ENCODE peak calls at places on chromosomes 5 and 9, in nine cellular contexts. One of them, this sample, is unnamed.

GRCh38 chr5:139461698-139462097 is 845 bp downstream of the ECSCR start:
- DNase-seq in activated CD4-positive, alpha-beta T cell treated with anti-CD3 and anti-CD28 coated beads, Interleukin-2, amount 10 ng/mL, durations not matched to agents 24 days and 14 days: no peak
- DNase-seq in NCI-H1092 treated with DMSO at 0.1 percent for 48 hours: no peak
- DNase-seq in Peyer's patch: no peak
- DNase-seq in epithelial cell of proximal tubule: no peak
- DNase-seq in SJSA1: peak
- DNase-seq in stimulated activated CD8-positive, alpha-beta memory T cell treated with anti-CD3 and anti-CD28 coated beads, Interleukin-15, amount 100 ng/mL, for 24 hours: no peak
- DNase-seq in A172: peak
- DNase-seq in A549: no peak
- DNase-seq in this sample: no peak

GRCh38 chr5:80220268-80220897 is 35.5 kb downstream of the SERINC5 start:
- DNase-seq in epithelial cell of proximal tubule: no peak
- DNase-seq in Peyer's patch: no peak
- DNase-seq in A172: no peak
- DNase-seq in activated CD4-positive, alpha-beta T cell treated with anti-CD3 and anti-CD28 coated beads, Interleukin-2, amount 10 ng/mL, durations not matched to agents 24 days and 14 days: no peak
- DNase-seq in stimulated activated CD8-positive, alpha-beta memory T cell treated with anti-CD3 and anti-CD28 coated beads, Interleukin-15, amount 100 ng/mL, for 24 hours: no peak
- DNase-seq in SJSA1: no peak
- DNase-seq in A549: no peak
- DNase-seq in NCI-H1092 treated with DMSO at 0.1 percent for 48 hours: peak
- DNase-seq in this sample: no peak

GRCh38 chr5:81007637-81008027 is 47.5 kb downstream of the RASGRF2 start:
- DNase-seq in NCI-H1092 treated with DMSO at 0.1 percent for 48 hours: no peak
- DNase-seq in stimulated activated CD8-positive, alpha-beta memory T cell treated with anti-CD3 and anti-CD28 coated beads, Interleukin-15, amount 100 ng/mL, for 24 hours: no peak
- DNase-seq in A549: no peak
- DNase-seq in activated CD4-positive, alpha-beta T cell treated with anti-CD3 and anti-CD28 coated beads, Interleukin-2, amount 10 ng/mL, durations not matched to agents 24 days and 14 days: peak
- DNase-seq in SJSA1: no peak
- DNase-seq in A172: no peak
- DNase-seq in Peyer's patch: no peak
- DNase-seq in epithelial cell of proximal tubule: no peak
- DNase-seq in this sample: no peak

GRCh38 chr5:61817472-61818326 is 485.6 kb downstream of the ZSWIM6 start:
- DNase-seq in NCI-H1092 treated with DMSO at 0.1 percent for 48 hours: peak
- DNase-seq in epithelial cell of proximal tubule: peak
- DNase-seq in A549: peak
- DNase-seq in activated CD4-positive, alpha-beta T cell treated with anti-CD3 and anti-CD28 coated beads, Interleukin-2, amount 10 ng/mL, durations not matched to agents 24 days and 14 days: no peak
- DNase-seq in SJSA1: no peak
- DNase-seq in Peyer's patch: peak
- DNase-seq in A172: peak
- DNase-seq in stimulated activated CD8-positive, alpha-beta memory T cell treated with anti-CD3 and anti-CD28 coated beads, Interleukin-15, amount 100 ng/mL, for 24 hours: no peak
- DNase-seq in this sample: no peak

GRCh38 chr9:134175808-134176598 is 11.6 kb upstream of the RNU6ATAC start:
- DNase-seq in SJSA1: no peak
- DNase-seq in activated CD4-positive, alpha-beta T cell treated with anti-CD3 and anti-CD28 coated beads, Interleukin-2, amount 10 ng/mL, durations not matched to agents 24 days and 14 days: no peak
- DNase-seq in A172: no peak
- DNase-seq in epithelial cell of proximal tubule: no peak
- DNase-seq in Peyer's patch: peak
- DNase-seq in A549: no peak
- DNase-seq in stimulated activated CD8-positive, alpha-beta memory T cell treated with anti-CD3 and anti-CD28 coated beads, Interleukin-15, amount 100 ng/mL, for 24 hours: no peak
- DNase-seq in NCI-H1092 treated with DMSO at 0.1 percent for 48 hours: no peak
- DNase-seq in this sample: no peak

GRCh38 chr9:116070256-116070914 is 83.2 kb upstream of the PAPPA start:
- DNase-seq in A549: no peak
- DNase-seq in stimulated activated CD8-positive, alpha-beta memory T cell treated with anti-CD3 and anti-CD28 coated beads, Interleukin-15, amount 100 ng/mL, for 24 hours: no peak
- DNase-seq in Peyer's patch: no peak
- DNase-seq in SJSA1: no peak
- DNase-seq in epithelial cell of proximal tubule: no peak
- DNase-seq in activated CD4-positive, alpha-beta T cell treated with anti-CD3 and anti-CD28 coated beads, Interleukin-2, amount 10 ng/mL, durations not matched to agents 24 days and 14 days: no peak
- DNase-seq in NCI-H1092 treated with DMSO at 0.1 percent for 48 hours: no peak
- DNase-seq in A172: no peak
- DNase-seq in this sample: no peak

GRCh38 chr5:171630047-171630669 is 155.5 kb upstream of the SMIM23 start:
- DNase-seq in NCI-H1092 treated with DMSO at 0.1 percent for 48 hours: peak
- DNase-seq in SJSA1: peak
- DNase-seq in activated CD4-positive, alpha-beta T cell treated with anti-CD3 and anti-CD28 coated beads, Interleukin-2, amount 10 ng/mL, durations not matched to agents 24 days and 14 days: no peak
- DNase-seq in Peyer's patch: no peak
- DNase-seq in A172: no peak
- DNase-seq in stimulated activated CD8-positive, alpha-beta memory T cell treated with anti-CD3 and anti-CD28 coated beads, Interleukin-15, amount 100 ng/mL, for 24 hours: no peak
- DNase-seq in epithelial cell of proximal tubule: no peak
- DNase-seq in A549: peak
- DNase-seq in this sample: no peak

GRCh38 chr5:148186248-148187003 is 16.4 kb upstream of the SPINK6 start:
- DNase-seq in Peyer's patch: no peak
- DNase-seq in A172: peak
- DNase-seq in NCI-H1092 treated with DMSO at 0.1 percent for 48 hours: no peak
- DNase-seq in A549: no peak
- DNase-seq in SJSA1: no peak
- DNase-seq in epithelial cell of proximal tubule: peak
- DNase-seq in stimulated activated CD8-positive, alpha-beta memory T cell treated with anti-CD3 and anti-CD28 coated beads, Interleukin-15, amount 100 ng/mL, for 24 hours: no peak
- DNase-seq in activated CD4-positive, alpha-beta T cell treated with anti-CD3 and anti-CD28 coated beads, Interleukin-2, amount 10 ng/mL, durations not matched to agents 24 days and 14 days: peak
- DNase-seq in this sample: no peak

GRCh38 chr9:70805953-70806352 is 315.5 kb downstream of the TRPM3 start:
- DNase-seq in SJSA1: no peak
- DNase-seq in A549: no peak
- DNase-seq in NCI-H1092 treated with DMSO at 0.1 percent for 48 hours: no peak
- DNase-seq in stimulated activated CD8-positive, alpha-beta memory T cell treated with anti-CD3 and anti-CD28 coated beads, Interleukin-15, amount 100 ng/mL, for 24 hours: no peak
- DNase-seq in Peyer's patch: no peak
- DNase-seq in A172: no peak
- DNase-seq in activated CD4-positive, alpha-beta T cell treated with anti-CD3 and anti-CD28 coated beads, Interleukin-2, amount 10 ng/mL, durations not matched to agents 24 days and 14 days: no peak
- DNase-seq in epithelial cell of proximal tubule: no peak
- DNase-seq in this sample: no peak

GRCh38 chr5:82991678-82992323 is 85.4 kb downstream of the TMEM167A start:
- DNase-seq in A549: no peak
- DNase-seq in activated CD4-positive, alpha-beta T cell treated with anti-CD3 and anti-CD28 coated beads, Interleukin-2, amount 10 ng/mL, durations not matched to agents 24 days and 14 days: no peak
- DNase-seq in A172: peak
- DNase-seq in stimulated activated CD8-positive, alpha-beta memory T cell treated with anti-CD3 and anti-CD28 coated beads, Interleukin-15, amount 100 ng/mL, for 24 hours: no peak
- DNase-seq in SJSA1: peak
- DNase-seq in Peyer's patch: no peak
- DNase-seq in epithelial cell of proximal tubule: no peak
- DNase-seq in NCI-H1092 treated with DMSO at 0.1 percent for 48 hours: no peak
- DNase-seq in this sample: no peak

GRCh38 chr5:95664204-95664786 is 17.7 kb downstream of the RFESD start:
- DNase-seq in epithelial cell of proximal tubule: no peak
- DNase-seq in activated CD4-positive, alpha-beta T cell treated with anti-CD3 and anti-CD28 coated beads, Interleukin-2, amount 10 ng/mL, durations not matched to agents 24 days and 14 days: peak
- DNase-seq in Peyer's patch: peak
- DNase-seq in stimulated activated CD8-positive, alpha-beta memory T cell treated with anti-CD3 and anti-CD28 coated beads, Interleukin-15, amount 100 ng/mL, for 24 hours: no peak
- DNase-seq in A172: peak
- DNase-seq in SJSA1: no peak
- DNase-seq in NCI-H1092 treated with DMSO at 0.1 percent for 48 hours: no peak
- DNase-seq in A549: no peak
- DNase-seq in this sample: no peak

GRCh38 chr9:114909657-114910056 is 20.7 kb downstream of the TNFSF8 start:
- DNase-seq in activated CD4-positive, alpha-beta T cell treated with anti-CD3 and anti-CD28 coated beads, Interleukin-2, amount 10 ng/mL, durations not matched to agents 24 days and 14 days: no peak
- DNase-seq in A549: no peak
- DNase-seq in A172: no peak
- DNase-seq in epithelial cell of proximal tubule: no peak
- DNase-seq in Peyer's patch: no peak
- DNase-seq in NCI-H1092 treated with DMSO at 0.1 percent for 48 hours: no peak
- DNase-seq in stimulated activated CD8-positive, alpha-beta memory T cell treated with anti-CD3 and anti-CD28 coated beads, Interleukin-15, amount 100 ng/mL, for 24 hours: no peak
- DNase-seq in SJSA1: no peak
- DNase-seq in this sample: no peak

GRCh38 chr5:69300537-69301203 is 31.9 kb downstream of the CCDC125 start:
- DNase-seq in SJSA1: no peak
- DNase-seq in Peyer's patch: no peak
- DNase-seq in NCI-H1092 treated with DMSO at 0.1 percent for 48 hours: no peak
- DNase-seq in A172: no peak
- DNase-seq in epithelial cell of proximal tubule: no peak
- DNase-seq in stimulated activated CD8-positive, alpha-beta memory T cell treated with anti-CD3 and anti-CD28 coated beads, Interleukin-15, amount 100 ng/mL, for 24 hours: no peak
- DNase-seq in activated CD4-positive, alpha-beta T cell treated with anti-CD3 and anti-CD28 coated beads, Interleukin-2, amount 10 ng/mL, durations not matched to agents 24 days and 14 days: no peak
- DNase-seq in A549: no peak
- DNase-seq in this sample: no peak

GRCh38 chr9:109705515-109705914 is 74.5 kb upstream of the PALM2AKAP2 start:
- DNase-seq in A549: no peak
- DNase-seq in epithelial cell of proximal tubule: peak
- DNase-seq in activated CD4-positive, alpha-beta T cell treated with anti-CD3 and anti-CD28 coated beads, Interleukin-2, amount 10 ng/mL, durations not matched to agents 24 days and 14 days: no peak
- DNase-seq in NCI-H1092 treated with DMSO at 0.1 percent for 48 hours: no peak
- DNase-seq in A172: peak
- DNase-seq in Peyer's patch: no peak
- DNase-seq in stimulated activated CD8-positive, alpha-beta memory T cell treated with anti-CD3 and anti-CD28 coated beads, Interleukin-15, amount 100 ng/mL, for 24 hours: no peak
- DNase-seq in SJSA1: no peak
- DNase-seq in this sample: no peak

GRCh38 chr9:114038724-114039313 is 39.3 kb downstream of the AMBP start:
- DNase-seq in NCI-H1092 treated with DMSO at 0.1 percent for 48 hours: no peak
- DNase-seq in A549: no peak
- DNase-seq in stimulated activated CD8-positive, alpha-beta memory T cell treated with anti-CD3 and anti-CD28 coated beads, Interleukin-15, amount 100 ng/mL, for 24 hours: no peak
- DNase-seq in Peyer's patch: peak
- DNase-seq in activated CD4-positive, alpha-beta T cell treated with anti-CD3 and anti-CD28 coated beads, Interleukin-2, amount 10 ng/mL, durations not matched to agents 24 days and 14 days: peak
- DNase-seq in epithelial cell of proximal tubule: no peak
- DNase-seq in SJSA1: peak
- DNase-seq in A172: no peak
- DNase-seq in this sample: no peak

GRCh38 chr9:34169125-34169524 is 9.7 kb upstream of the UBAP1 start:
- DNase-seq in NCI-H1092 treated with DMSO at 0.1 percent for 48 hours: no peak
- DNase-seq in A172: no peak
- DNase-seq in A549: no peak
- DNase-seq in activated CD4-positive, alpha-beta T cell treated with anti-CD3 and anti-CD28 coated beads, Interleukin-2, amount 10 ng/mL, durations not matched to agents 24 days and 14 days: no peak
- DNase-seq in epithelial cell of proximal tubule: no peak
- DNase-seq in SJSA1: no peak
- DNase-seq in stimulated activated CD8-positive, alpha-beta memory T cell treated with anti-CD3 and anti-CD28 coated beads, Interleukin-15, amount 100 ng/mL, for 24 hours: no peak
- DNase-seq in Peyer's patch: peak
- DNase-seq in this sample: no peak

GRCh38 chr5:77359231-77359630 is 132.9 kb downstream of the WDR41 start:
- DNase-seq in NCI-H1092 treated with DMSO at 0.1 percent for 48 hours: no peak
- DNase-seq in stimulated activated CD8-positive, alpha-beta memory T cell treated with anti-CD3 and anti-CD28 coated beads, Interleukin-15, amount 100 ng/mL, for 24 hours: no peak
- DNase-seq in activated CD4-positive, alpha-beta T cell treated with anti-CD3 and anti-CD28 coated beads, Interleukin-2, amount 10 ng/mL, durations not matched to agents 24 days and 14 days: no peak
- DNase-seq in A172: no peak
- DNase-seq in SJSA1: no peak
- DNase-seq in Peyer's patch: no peak
- DNase-seq in A549: no peak
- DNase-seq in epithelial cell of proximal tubule: no peak
- DNase-seq in this sample: no peak

GRCh38 chr5:129973716-129974426 is 69.6 kb downstream of the CHSY3 start:
- DNase-seq in Peyer's patch: no peak
- DNase-seq in SJSA1: no peak
- DNase-seq in NCI-H1092 treated with DMSO at 0.1 percent for 48 hours: no peak
- DNase-seq in A172: peak
- DNase-seq in activated CD4-positive, alpha-beta T cell treated with anti-CD3 and anti-CD28 coated beads, Interleukin-2, amount 10 ng/mL, durations not matched to agents 24 days and 14 days: no peak
- DNase-seq in epithelial cell of proximal tubule: no peak
- DNase-seq in stimulated activated CD8-positive, alpha-beta memory T cell treated with anti-CD3 and anti-CD28 coated beads, Interleukin-15, amount 100 ng/mL, for 24 hours: no peak
- DNase-seq in A549: no peak
- DNase-seq in this sample: no peak

GRCh38 chr5:73254634-73255033 is 81.6 kb downstream of the TMEM174 start:
- DNase-seq in NCI-H1092 treated with DMSO at 0.1 percent for 48 hours: no peak
- DNase-seq in stimulated activated CD8-positive, alpha-beta memory T cell treated with anti-CD3 and anti-CD28 coated beads, Interleukin-15, amount 100 ng/mL, for 24 hours: no peak
- DNase-seq in A172: no peak
- DNase-seq in activated CD4-positive, alpha-beta T cell treated with anti-CD3 and anti-CD28 coated beads, Interleukin-2, amount 10 ng/mL, durations not matched to agents 24 days and 14 days: no peak
- DNase-seq in epithelial cell of proximal tubule: no peak
- DNase-seq in A549: no peak
- DNase-seq in SJSA1: no peak
- DNase-seq in Peyer's patch: no peak
- DNase-seq in this sample: no peak

GRCh38 chr9:119003218-119003617 is 366.0 kb downstream of the BRINP1 start:
- DNase-seq in stimulated activated CD8-positive, alpha-beta memory T cell treated with anti-CD3 and anti-CD28 coated beads, Interleukin-15, amount 100 ng/mL, for 24 hours: no peak
- DNase-seq in activated CD4-positive, alpha-beta T cell treated with anti-CD3 and anti-CD28 coated beads, Interleukin-2, amount 10 ng/mL, durations not matched to agents 24 days and 14 days: no peak
- DNase-seq in Peyer's patch: no peak
- DNase-seq in SJSA1: no peak
- DNase-seq in epithelial cell of proximal tubule: no peak
- DNase-seq in NCI-H1092 treated with DMSO at 0.1 percent for 48 hours: no peak
- DNase-seq in A549: no peak
- DNase-seq in A172: no peak
- DNase-seq in this sample: no peak

GRCh38 chr9:5489630-5490484 is 20.5 kb upstream of the PDCD1LG2 start:
- DNase-seq in Peyer's patch: no peak
- DNase-seq in activated CD4-positive, alpha-beta T cell treated with anti-CD3 and anti-CD28 coated beads, Interleukin-2, amount 10 ng/mL, durations not matched to agents 24 days and 14 days: no peak
- DNase-seq in epithelial cell of proximal tubule: no peak
- DNase-seq in NCI-H1092 treated with DMSO at 0.1 percent for 48 hours: no peak
- DNase-seq in SJSA1: no peak
- DNase-seq in A549: no peak
- DNase-seq in stimulated activated CD8-positive, alpha-beta memory T cell treated with anti-CD3 and anti-CD28 coated beads, Interleukin-15, amount 100 ng/mL, for 24 hours: no peak
- DNase-seq in A172: no peak
- DNase-seq in this sample: no peak

GRCh38 chr9:121675969-121676822 is 24.8 kb downstream of the DAB2IP start:
- DNase-seq in Peyer's patch: no peak
- DNase-seq in A172: no peak
- DNase-seq in NCI-H1092 treated with DMSO at 0.1 percent for 48 hours: no peak
- DNase-seq in epithelial cell of proximal tubule: no peak
- DNase-seq in SJSA1: no peak
- DNase-seq in A549: no peak
- DNase-seq in activated CD4-positive, alpha-beta T cell treated with anti-CD3 and anti-CD28 coated beads, Interleukin-2, amount 10 ng/mL, durations not matched to agents 24 days and 14 days: no peak
- DNase-seq in stimulated activated CD8-positive, alpha-beta memory T cell treated with anti-CD3 and anti-CD28 coated beads, Interleukin-15, amount 100 ng/mL, for 24 hours: no peak
- DNase-seq in this sample: no peak

GRCh38 chr5:169805527-169805934 is 168.5 kb downstream of the DOCK2 start:
- DNase-seq in Peyer's patch: no peak
- DNase-seq in epithelial cell of proximal tubule: no peak
- DNase-seq in SJSA1: no peak
- DNase-seq in stimulated activated CD8-positive, alpha-beta memory T cell treated with anti-CD3 and anti-CD28 coated beads, Interleukin-15, amount 100 ng/mL, for 24 hours: peak
- DNase-seq in activated CD4-positive, alpha-beta T cell treated with anti-CD3 and anti-CD28 coated beads, Interleukin-2, amount 10 ng/mL, durations not matched to agents 24 days and 14 days: peak
- DNase-seq in A549: no peak
- DNase-seq in A172: peak
- DNase-seq in NCI-H1092 treated with DMSO at 0.1 percent for 48 hours: no peak
- DNase-seq in this sample: no peak

GRCh38 chr9:136090768-136091581 is 4.1 kb downstream of the NACC2 start:
- DNase-seq in epithelial cell of proximal tubule: no peak
- DNase-seq in A172: no peak
- DNase-seq in A549: no peak
- DNase-seq in stimulated activated CD8-positive, alpha-beta memory T cell treated with anti-CD3 and anti-CD28 coated beads, Interleukin-15, amount 100 ng/mL, for 24 hours: no peak
- DNase-seq in Peyer's patch: no peak
- DNase-seq in activated CD4-positive, alpha-beta T cell treated with anti-CD3 and anti-CD28 coated beads, Interleukin-2, amount 10 ng/mL, durations not matched to agents 24 days and 14 days: no peak
- DNase-seq in NCI-H1092 treated with DMSO at 0.1 percent for 48 hours: no peak
- DNase-seq in SJSA1: no peak
- DNase-seq in this sample: no peak

GRCh38 chr5:127856310-127856709 is 153.1 kb downstream of the CCDC192 start:
- DNase-seq in stimulated activated CD8-positive, alpha-beta memory T cell treated with anti-CD3 and anti-CD28 coated beads, Interleukin-15, amount 100 ng/mL, for 24 hours: no peak
- DNase-seq in A172: no peak
- DNase-seq in activated CD4-positive, alpha-beta T cell treated with anti-CD3 and anti-CD28 coated beads, Interleukin-2, amount 10 ng/mL, durations not matched to agents 24 days and 14 days: peak
- DNase-seq in SJSA1: no peak
- DNase-seq in Peyer's patch: no peak
- DNase-seq in A549: no peak
- DNase-seq in NCI-H1092 treated with DMSO at 0.1 percent for 48 hours: no peak
- DNase-seq in epithelial cell of proximal tubule: no peak
- DNase-seq in this sample: no peak

GRCh38 chr9:130209422-130209821 is 37.2 kb downstream of the NCS1 start:
- DNase-seq in A549: no peak
- DNase-seq in epithelial cell of proximal tubule: no peak
- DNase-seq in SJSA1: no peak
- DNase-seq in activated CD4-positive, alpha-beta T cell treated with anti-CD3 and anti-CD28 coated beads, Interleukin-2, amount 10 ng/mL, durations not matched to agents 24 days and 14 days: no peak
- DNase-seq in NCI-H1092 treated with DMSO at 0.1 percent for 48 hours: no peak
- DNase-seq in stimulated activated CD8-positive, alpha-beta memory T cell treated with anti-CD3 and anti-CD28 coated beads, Interleukin-15, amount 100 ng/mL, for 24 hours: no peak
- DNase-seq in A172: no peak
- DNase-seq in Peyer's patch: no peak
- DNase-seq in this sample: no peak

GRCh38 chr5:91058575-91058974 is 324.5 kb downstream of the ARRDC3 start:
- DNase-seq in NCI-H1092 treated with DMSO at 0.1 percent for 48 hours: no peak
- DNase-seq in stimulated activated CD8-positive, alpha-beta memory T cell treated with anti-CD3 and anti-CD28 coated beads, Interleukin-15, amount 100 ng/mL, for 24 hours: no peak
- DNase-seq in A172: no peak
- DNase-seq in epithelial cell of proximal tubule: peak
- DNase-seq in Peyer's patch: peak
- DNase-seq in SJSA1: no peak
- DNase-seq in A549: no peak
- DNase-seq in activated CD4-positive, alpha-beta T cell treated with anti-CD3 and anti-CD28 coated beads, Interleukin-2, amount 10 ng/mL, durations not matched to agents 24 days and 14 days: no peak
- DNase-seq in this sample: no peak

GRCh38 chr5:10702040-10702629 is 58.9 kb downstream of the DAP start:
- DNase-seq in Peyer's patch: no peak
- DNase-seq in SJSA1: peak
- DNase-seq in A172: peak
- DNase-seq in stimulated activated CD8-positive, alpha-beta memory T cell treated with anti-CD3 and anti-CD28 coated beads, Interleukin-15, amount 100 ng/mL, for 24 hours: no peak
- DNase-seq in activated CD4-positive, alpha-beta T cell treated with anti-CD3 and anti-CD28 coated beads, Interleukin-2, amount 10 ng/mL, durations not matched to agents 24 days and 14 days: no peak
- DNase-seq in epithelial cell of proximal tubule: peak
- DNase-seq in A549: no peak
- DNase-seq in NCI-H1092 treated with DMSO at 0.1 percent for 48 hours: no peak
- DNase-seq in this sample: peak

GRCh38 chr9:83259558-83259957 is 196.6 kb upstream of the RASEF start:
- DNase-seq in A172: no peak
- DNase-seq in SJSA1: no peak
- DNase-seq in NCI-H1092 treated with DMSO at 0.1 percent for 48 hours: no peak
- DNase-seq in epithelial cell of proximal tubule: no peak
- DNase-seq in stimulated activated CD8-positive, alpha-beta memory T cell treated with anti-CD3 and anti-CD28 coated beads, Interleukin-15, amount 100 ng/mL, for 24 hours: no peak
- DNase-seq in activated CD4-positive, alpha-beta T cell treated with anti-CD3 and anti-CD28 coated beads, Interleukin-2, amount 10 ng/mL, durations not matched to agents 24 days and 14 days: no peak
- DNase-seq in A549: no peak
- DNase-seq in Peyer's patch: no peak
- DNase-seq in this sample: no peak

GRCh38 chr5:77380636-77381035 is 111.5 kb downstream of the WDR41 start:
- DNase-seq in activated CD4-positive, alpha-beta T cell treated with anti-CD3 and anti-CD28 coated beads, Interleukin-2, amount 10 ng/mL, durations not matched to agents 24 days and 14 days: no peak
- DNase-seq in epithelial cell of proximal tubule: no peak
- DNase-seq in SJSA1: no peak
- DNase-seq in A172: no peak
- DNase-seq in Peyer's patch: no peak
- DNase-seq in A549: no peak
- DNase-seq in stimulated activated CD8-positive, alpha-beta memory T cell treated with anti-CD3 and anti-CD28 coated beads, Interleukin-15, amount 100 ng/mL, for 24 hours: no peak
- DNase-seq in NCI-H1092 treated with DMSO at 0.1 percent for 48 hours: no peak
- DNase-seq in this sample: no peak

GRCh38 chr5:113336975-113337374 is 97.8 kb downstream of the TSSK1B start:
- DNase-seq in NCI-H1092 treated with DMSO at 0.1 percent for 48 hours: peak
- DNase-seq in epithelial cell of proximal tubule: no peak
- DNase-seq in A549: peak
- DNase-seq in activated CD4-positive, alpha-beta T cell treated with anti-CD3 and anti-CD28 coated beads, Interleukin-2, amount 10 ng/mL, durations not matched to agents 24 days and 14 days: peak
- DNase-seq in SJSA1: peak
- DNase-seq in stimulated activated CD8-positive, alpha-beta memory T cell treated with anti-CD3 and anti-CD28 coated beads, Interleukin-15, amount 100 ng/mL, for 24 hours: no peak
- DNase-seq in A172: peak
- DNase-seq in Peyer's patch: no peak
- DNase-seq in this sample: no peak